ENCODE peak calls at places on chromosomes 5 and 9, in six cellular contexts. W is astrocyte of the cerebellum, X is psoas muscle, S is A549, C is pancreas, O is ovary. L is an unnamed sample.

GRCh38 chr5:6728011-6728794 is 15.0 kb downstream of the TENT4A start:
- DNase-seq in W (no peak), X (no peak), S (no peak), C (no peak), O (no peak), L (no peak)

GRCh38 chr9:118029425-118029824 is 325.2 kb downstream of the TLR4 start:
- DNase-seq in W (no peak), X (no peak), S (no peak), C (no peak), O (no peak), L (no peak)

GRCh38 chr5:2724831-2725230 is 26.6 kb downstream of the IRX2 start:
- DNase-seq in W (no peak), X (no peak), S (no peak), C (no peak), O (no peak), L (no peak)

GRCh38 chr5:2141254-2142000 is 258.7 kb upstream of the IRX4 start:
- DNase-seq in W (no peak), X (no peak), S (no peak), C (no peak), O (no peak), L (no peak)

GRCh38 chr9:34049630-34050384 is 1.1 kb upstream of the UBAP2 start:
- DNase-seq in W (no peak), X (no peak), S (no peak), C (no peak), O (no peak), L (no peak)

GRCh38 chr5:72194846-72195245 is 87.6 kb downstream of the MAP1B start:
- DNase-seq in W (peak), X (no peak), S (no peak), C (no peak), O (no peak), L (no peak)

GRCh38 chr9:98997580-98997979 is 53.9 kb downstream of the COL15A1 start:
- DNase-seq in W (no peak), X (no peak), S (no peak), C (no peak), O (no peak), L (no peak)

GRCh38 chr9:94017939-94018531 is 62.9 kb upstream of the BARX1 start:
- DNase-seq in W (no peak), X (no peak), S (no peak), C (no peak), O (no peak), L (no peak)

GRCh38 chr5:61525573-61526142 is 193.6 kb downstream of the ZSWIM6 start:
- DNase-seq in W (peak), X (no peak), S (no peak), C (no peak), O (no peak), L (no peak)

GRCh38 chr9:83062011-83062652 is 810 bp downstream of the RASEF start:
- DNase-seq in W (no peak), X (no peak), S (peak), C (peak), O (no peak), L (no peak)

GRCh38 chr9:120571443-120572257 is 8.3 kb downstream of the CDK5RAP2 start:
- DNase-seq in W (peak), X (peak), S (no peak), C (peak), O (peak), L (peak)

GRCh38 chr5:157252741-157253465 is 13.0 kb upstream of the CYFIP2 start:
- DNase-seq in W (no peak), X (no peak), S (no peak), C (no peak), O (no peak), L (peak)

DNA sequence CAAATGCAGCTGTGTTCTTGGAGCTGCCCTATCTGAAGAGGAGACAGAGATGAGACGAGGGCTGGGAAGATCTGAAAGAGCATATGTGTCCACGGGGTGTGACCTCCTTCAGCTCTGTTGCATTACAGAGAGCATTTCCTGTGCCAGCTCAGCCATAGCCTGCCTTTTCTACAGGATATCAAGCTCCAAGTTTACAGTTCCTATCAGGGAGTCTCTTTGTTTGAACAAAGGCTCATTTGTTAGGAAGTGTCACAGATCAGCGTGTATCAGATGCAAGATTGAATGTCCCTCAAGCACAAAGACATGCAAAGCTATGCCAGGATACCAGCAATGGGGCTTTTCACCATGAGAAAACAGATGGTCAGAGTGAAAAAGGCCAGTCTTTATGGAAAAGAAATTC is 263.4 kb upstream of the RGMB start:
- DNase-seq in W (no peak), X (no peak), S (no peak), C (no peak), O (no peak), L (no peak)
- H3K4me3 ChIP-seq in W (no peak), X (no peak), S (no peak), C (no peak), O (no peak), L (no peak)

GRCh38 chr9:130934246-130934645 is 4.8 kb downstream of the FIBCD1 start:
- DNase-seq in W (no peak), X (peak), S (no peak), C (no peak), O (no peak), L (no peak)

GRCh38 chr9:130933114-130934046 is 5.7 kb downstream of the FIBCD1 start:
- DNase-seq in W (peak), X (peak), S (no peak), C (no peak), O (no peak), L (peak)

GRCh38 chr9:130931508-130932150 is 7.4 kb downstream of the FIBCD1 start:
- DNase-seq in W (no peak), X (peak), S (no peak), C (no peak), O (no peak), L (no peak)

GRCh38 chr9:130930804-130931349 is 8.2 kb downstream of the FIBCD1 start:
- DNase-seq in W (no peak), X (no peak), S (no peak), C (no peak), O (no peak), L (no peak)

DNA sequence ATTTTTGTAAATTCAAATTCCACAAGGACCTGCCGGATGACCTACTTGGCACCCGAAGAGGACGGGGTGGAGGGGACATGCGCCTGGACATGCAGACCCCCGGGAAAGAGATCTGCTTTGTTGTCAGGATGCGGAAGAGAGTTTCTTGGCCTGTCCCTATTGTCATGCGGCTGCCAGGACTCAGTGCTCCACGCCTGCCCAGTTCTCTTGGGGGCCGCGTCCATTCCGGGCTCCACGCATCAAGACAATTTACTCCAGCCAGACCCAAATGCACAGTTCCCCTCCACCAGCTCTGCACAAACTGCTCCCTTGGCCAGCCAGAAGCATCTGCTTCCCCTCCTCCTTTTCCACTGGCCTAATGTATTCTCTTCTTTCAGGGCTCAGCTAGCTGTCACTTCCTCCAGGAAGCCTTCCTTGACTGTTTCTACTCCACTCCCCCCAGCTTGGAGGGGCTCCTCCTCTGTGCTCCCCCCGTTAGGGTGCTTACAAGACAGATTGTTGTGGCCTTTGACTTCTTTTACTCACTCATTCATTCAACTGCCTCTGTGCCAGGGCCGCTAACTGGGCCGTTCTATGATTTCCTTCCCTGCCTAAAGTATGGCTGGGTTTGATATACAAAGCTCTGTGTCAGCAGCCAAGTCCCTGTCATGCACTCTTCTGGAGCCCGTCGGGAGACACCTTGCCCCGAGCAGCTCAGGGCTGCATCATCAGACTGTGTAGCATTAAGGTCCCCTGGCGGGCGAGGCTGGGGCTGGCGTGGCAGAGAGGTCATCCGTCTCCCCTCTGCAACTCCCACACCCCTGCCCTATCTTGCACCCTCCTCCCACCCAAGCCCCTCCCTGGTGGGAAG is 6.6 kb downstream of the FIBCD1 start:
- DNase-seq in W (no peak), X (peak), S (no peak), C (no peak), O (no peak), L (no peak)
- TF ChIP-seq CTCF in W (no peak), X (no peak), S (no peak), C (no peak), O (no peak), L (peak)

GRCh38 chr5:12022444-12022843 is 118.2 kb upstream of the CTNND2 start:
- DNase-seq in W (no peak), X (no peak), S (no peak), C (no peak), O (no peak), L (no peak)
- H3K4me3 ChIP-seq in W (no peak), X (no peak), S (no peak), C (no peak), O (no peak), L (no peak)

GRCh38 chr9:22813520-22813919 is 366.9 kb downstream of the DMRTA1 start:
- DNase-seq in W (peak), X (no peak), S (no peak), C (no peak), O (no peak), L (no peak)
- TF ChIP-seq CTCF in W (peak), X (peak), S (no peak), C (no peak), O (no peak), L (peak)

DNA sequence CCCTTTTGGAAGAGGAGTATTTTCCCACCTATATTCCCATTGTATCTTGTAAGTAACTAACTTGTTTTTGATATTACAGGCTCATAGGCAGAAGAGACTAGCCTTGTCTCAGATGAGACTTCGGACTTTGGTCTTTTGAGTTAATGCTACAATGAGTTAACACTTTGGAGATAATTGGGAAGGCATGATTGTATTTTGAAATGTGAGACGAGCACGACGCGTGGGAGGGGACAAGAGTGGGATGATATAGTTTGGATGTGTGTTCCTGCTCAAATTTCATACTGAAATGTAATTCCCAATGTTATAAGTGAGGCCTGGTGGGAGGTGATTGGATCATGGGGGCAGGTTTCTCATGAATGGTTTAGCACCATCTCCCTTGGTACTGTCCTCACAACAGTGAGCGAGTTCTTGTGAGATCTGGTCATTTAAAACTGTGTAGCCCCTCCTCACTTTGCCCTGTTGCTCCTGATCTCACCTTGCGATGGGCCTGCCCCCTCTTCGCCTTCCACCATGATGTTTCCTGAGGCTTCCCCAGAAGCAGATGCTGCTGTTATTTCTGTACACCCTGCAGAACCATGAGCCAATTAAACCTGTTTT is 721.5 kb upstream of the CTNND2 start:
- DNase-seq in W (no peak), X (no peak), S (no peak), C (no peak), O (no peak), L (no peak)
- H3K4me3 ChIP-seq in W (no peak), X (no peak), S (no peak), C (no peak), O (no peak), L (no peak)

DNA sequence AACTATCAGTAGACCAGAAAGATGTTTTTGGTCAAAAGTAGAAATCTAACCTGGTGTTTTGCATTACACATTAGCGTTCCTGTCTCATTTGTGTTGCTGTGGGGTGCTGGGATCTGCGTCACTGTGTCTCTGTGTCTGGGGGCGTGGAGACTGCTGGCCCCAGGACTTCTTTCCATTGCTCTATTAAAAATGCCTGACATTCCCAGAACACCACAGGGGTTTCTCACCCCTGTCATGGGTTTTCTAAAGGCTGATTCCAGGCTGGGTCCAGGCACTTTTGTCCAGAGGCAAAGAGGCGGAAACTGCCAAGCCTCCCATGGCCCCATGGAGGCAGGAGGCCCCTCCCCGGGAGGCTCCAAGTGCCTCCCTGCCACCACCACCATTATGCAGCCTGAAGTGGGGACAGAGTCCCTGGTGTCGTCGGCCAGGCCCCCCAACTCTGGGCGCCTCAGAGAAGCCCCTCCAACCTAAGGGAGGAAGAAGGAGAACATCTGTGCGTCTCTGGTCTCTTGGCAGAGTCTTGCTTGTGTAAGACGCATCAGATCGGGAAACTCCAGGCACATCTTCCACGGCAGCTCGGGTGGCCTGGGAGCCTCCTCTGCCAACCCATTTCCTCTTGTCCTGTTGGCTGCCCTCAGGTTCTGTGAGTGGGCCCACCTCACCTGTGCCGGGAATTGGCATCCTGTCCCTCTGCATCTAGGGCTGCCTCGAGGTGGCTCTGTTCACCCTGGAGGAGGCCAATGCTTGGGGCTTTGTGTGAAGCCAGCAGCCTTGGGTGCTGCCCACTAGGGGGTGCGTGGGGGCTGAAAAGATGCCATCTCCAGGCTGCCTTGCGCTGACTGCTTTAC is 13.8 kb upstream of the PLEKHG4B start:
- DNase-seq in W (peak), X (no peak), S (peak), C (no peak), O (no peak), L (peak)
- TF ChIP-seq CTCF in W (no peak), X (peak), S (peak), C (no peak), O (no peak), L (peak)

GRCh38 chr9:3508078-3508431 is 17.7 kb downstream of the RFX3 start:
- DNase-seq in W (no peak), X (no peak), S (no peak), C (no peak), O (no peak), L (no peak)

GRCh38 chr9:3510796-3511195 is 15.0 kb downstream of the RFX3 start:
- DNase-seq in W (no peak), X (no peak), S (no peak), C (no peak), O (no peak), L (no peak)

GRCh38 chr9:3507395-3508077 is 18.3 kb downstream of the RFX3 start:
- DNase-seq in W (no peak), X (no peak), S (no peak), C (no peak), O (no peak), L (no peak)

GRCh38 chr9:3509926-3510325 is 15.9 kb downstream of the RFX3 start:
- DNase-seq in W (no peak), X (no peak), S (no peak), C (no peak), O (no peak), L (no peak)

GRCh38 chr9:3508531-3509374 is 17.0 kb downstream of the RFX3 start:
- DNase-seq in W (no peak), X (no peak), S (no peak), C (no peak), O (no peak), L (no peak)
- H3K4me3 ChIP-seq in W (peak), X (peak), S (peak), C (peak), O (no peak), L (no peak)

GRCh38 chr5:77974576-77974975 is 198.4 kb upstream of the TBCA start:
- DNase-seq in W (no peak), X (no peak), S (no peak), C (no peak), O (no peak), L (no peak)

GRCh38 chr5:77970891-77971290 is 194.8 kb upstream of the TBCA start:
- DNase-seq in W (no peak), X (no peak), S (no peak), C (no peak), O (no peak), L (no peak)

GRCh38 chr5:77973253-77973609 is 197.1 kb upstream of the TBCA start:
- DNase-seq in W (no peak), X (no peak), S (no peak), C (no peak), O (no peak), L (no peak)

GRCh38 chr5:77971965-77972544 is 195.9 kb upstream of the TBCA start:
- DNase-seq in W (no peak), X (no peak), S (no peak), C (no peak), O (no peak), L (peak)

GRCh38 chr5:77972545-77973252 is 196.6 kb upstream of the TBCA start:
- DNase-seq in W (no peak), X (no peak), S (no peak), C (no peak), O (no peak), L (no peak)
- TF ChIP-seq CTCF in W (peak), X (no peak), S (no peak), C (no peak), O (no peak), L (peak)

GRCh38 chr5:113047234-113047633 is 70.6 kb downstream of the DCP2 start:
- DNase-seq in W (no peak), X (no peak), S (no peak), C (no peak), O (peak), L (no peak)

GRCh38 chr5:113050606-113051391 is 74.2 kb downstream of the DCP2 start:
- DNase-seq in W (peak), X (no peak), S (no peak), C (no peak), O (no peak), L (peak)

GRCh38 chr5:113048931-113049330 is 72.3 kb downstream of the DCP2 start:
- DNase-seq in W (no peak), X (no peak), S (no peak), C (no peak), O (no peak), L (no peak)

GRCh38 chr5:113044776-113045175 is 68.2 kb downstream of the DCP2 start:
- DNase-seq in W (no peak), X (no peak), S (no peak), C (no peak), O (no peak), L (no peak)

DNA sequence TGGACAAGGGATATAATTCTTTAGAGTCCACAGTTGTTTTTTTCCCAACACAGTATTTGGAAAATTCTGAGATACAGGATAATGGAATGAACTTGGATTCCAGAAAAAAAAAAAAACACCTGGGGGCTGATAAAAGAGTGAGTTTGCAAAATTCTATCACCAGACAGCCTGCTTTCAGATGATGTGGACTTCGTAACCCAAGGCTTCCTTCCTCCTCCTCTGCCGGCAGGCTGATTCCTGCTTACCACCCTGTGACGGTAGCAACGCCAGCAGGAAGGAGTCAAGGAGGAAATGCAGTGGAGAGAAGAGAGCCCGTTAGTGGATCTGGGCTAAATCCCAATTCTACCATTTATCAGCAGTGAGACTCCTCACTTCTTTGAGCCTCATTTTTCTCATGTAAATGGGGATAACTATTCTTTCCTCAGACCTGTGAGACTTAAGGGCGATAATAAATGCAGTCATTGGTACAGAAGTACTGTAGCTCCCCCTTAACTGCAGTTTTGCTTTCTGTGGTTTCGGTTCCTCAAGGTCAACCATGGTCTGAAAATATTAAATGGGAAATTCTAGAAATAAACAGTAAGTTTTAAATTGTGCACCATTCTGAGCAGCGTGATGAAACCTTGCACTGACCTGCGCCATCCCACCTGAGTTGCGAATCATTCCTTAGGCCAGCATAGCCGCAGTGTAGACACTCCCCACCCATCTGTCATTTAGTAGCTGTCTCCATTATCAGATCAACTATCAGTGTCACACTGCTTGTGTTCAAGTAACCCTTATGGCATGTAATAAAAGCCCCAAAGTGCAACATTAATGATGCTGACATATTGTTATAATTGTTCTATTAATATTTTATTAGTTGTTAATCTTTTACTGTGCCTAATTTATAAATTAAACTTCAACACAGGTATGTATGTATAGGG is 71.4 kb downstream of the DCP2 start:
- DNase-seq in W (no peak), X (no peak), S (no peak), C (no peak), O (peak), L (no peak)
- H3K4me3 ChIP-seq in W (no peak), X (no peak), S (no peak), C (no peak), O (no peak), L (no peak)